ENCODE peak calls at places on chromosomes 4 and X, in ten cellular contexts. P is stimulated activated CD8-positive, alpha-beta memory T cell treated with anti-CD3 and anti-CD28 coated beads, Interleukin-12 subunit alpha, Interleukin-12 subunit beta, amount 100 ng/mL, for 1 hour; A is mesenchymal stem cell; C is activated T-helper 1 cell treated with anti-CD3 and anti-CD28 coated beads, Interleukin-12 subunit alpha, Interleukin-12 subunit beta, Interleukin-2, Interleukin-4 antibody, amounts not matched to agents 30 ng/mL and 10 ng/mL and 1 ng/mL, durations not matched to agents 14 hours and 24 hours and 36 hours; H is activated CD4-positive, CD25-positive, alpha-beta regulatory T cell; M is neural progenitor cell; L is mammary epithelial cell; K is esophagus squamous epithelium; B is HTR-8/SVneo; W is activated naive CD8-positive, alpha-beta T cell treated with anti-CD3 and anti-CD28 coated beads, Interleukin-2, amount 10 ng/mL, durations not matched to agents 7 days and 5 days. J is an unnamed sample.

GRCh38 chrX:37918703-37919102 is 71.3 kb upstream of the DYNLT3 start:
- DNase-seq in A (no peak), B (no peak), W (no peak), M (no peak), P (no peak), K (no peak), L (no peak), C (no peak), H (no peak), J (no peak)

GRCh38 chr4:126264839-126265238 is 950.1 kb downstream of the FAT4 start:
- DNase-seq in H (no peak), M (no peak), A (peak; percentile 33), B (peak; percentile 5), L (peak; percentile 3), P (no peak), K (no peak), W (no peak), C (no peak), J (no peak)

GRCh38 chr4:31175242-31175910 is 455.2 kb downstream of the PCDH7 start:
- DNase-seq in M (no peak), L (peak; percentile 8), B (no peak), A (no peak), H (no peak), C (no peak), W (no peak), K (no peak), P (no peak), J (no peak)

GRCh38 chr4:63085091-63085490 is 1324.2 kb downstream of the TECRL start:
- DNase-seq in H (no peak), W (no peak), M (no peak), A (no peak), B (peak; percentile 0), P (no peak), L (no peak), C (no peak), K (no peak), J (no peak)

GRCh38 chr4:47926667-47927258 is 12.4 kb upstream of the NFXL1 start:
- DNase-seq in W (peak; percentile 48), K (no peak), L (peak; percentile 43), M (peak; percentile 89), P (peak; percentile 12), C (peak; percentile 26), A (peak; percentile 61), B (peak; percentile 56), H (peak; percentile 6), J (peak; percentile 49)

GRCh38 chr4:5888222-5888701 is 4.6 kb downstream of the CRMP1 start:
- DNase-seq in M (peak; percentile 92), W (no peak), P (no peak), A (peak; percentile 17), L (no peak), H (no peak), B (no peak), K (no peak), C (no peak), J (no peak)

GRCh38 chr4:76611164-76611563 is 176.1 kb downstream of the SHROOM3 start:
- DNase-seq in W (no peak), A (no peak), P (no peak), K (no peak), C (no peak), L (no peak), M (no peak), B (no peak), H (no peak), J (no peak)

GRCh38 chr4:5874811-5875465 is 17.9 kb downstream of the CRMP1 start:
- DNase-seq in B (no peak), P (no peak), L (peak; percentile 20), H (no peak), M (peak; percentile 59), K (no peak), W (no peak), C (no peak), A (no peak), J (no peak)

GRCh38 chr4:2570551-2571222 is 34.2 kb downstream of the FAM193A start:
- DNase-seq in P (peak; percentile 19), C (peak; percentile 69), H (peak; percentile 26), B (no peak), W (peak; percentile 66), A (no peak), K (no peak), L (no peak), M (no peak), J (no peak)

GRCh38 chrX:134870419-134870818 is 120.4 kb upstream of the SMIM10 start:
- DNase-seq in L (no peak), K (no peak), H (no peak), W (no peak), C (no peak), P (no peak), A (no peak), M (no peak), B (no peak), J (no peak)

GRCh38 chr4:2092653-2093000 is 33.5 kb downstream of the NAT8L start:
- DNase-seq in K (no peak), B (no peak), W (no peak), L (no peak), C (no peak), M (peak; percentile 49), A (no peak), P (no peak), H (no peak), J (no peak)

GRCh38 chr4:189090174-189090814 is 850.4 kb upstream of the FRG1 start:
- DNase-seq in P (no peak), B (peak; percentile 54), H (no peak), K (no peak), M (peak; percentile 66), A (peak; percentile 61), L (peak; percentile 15), C (no peak), W (no peak), J (peak; percentile 18)

GRCh38 chrX:105101378-105101777 is 119.1 kb downstream of the TEX13A start:
- DNase-seq in P (no peak), K (no peak), M (no peak), H (no peak), B (no peak), W (no peak), L (no peak), A (no peak), C (no peak), J (no peak)

GRCh38 chrX:38679695-38680094 is 118.4 kb downstream of the TSPAN7 start:
- DNase-seq in H (no peak), A (no peak), K (no peak), P (no peak), M (no peak), L (no peak), W (no peak), B (no peak), C (no peak), J (no peak)

GRCh38 chr4:67549123-67549522 is 3.8 kb upstream of the CENPC start:
- DNase-seq in M (no peak), K (no peak), A (no peak), B (peak; percentile 6), W (no peak), H (no peak), L (peak; percentile 35), P (no peak), C (no peak), J (peak; percentile 8)

GRCh38 chrX:43641691-43642090 is 14.4 kb upstream of the MAOA start:
- DNase-seq in P (no peak), C (no peak), K (no peak), A (no peak), W (no peak), L (no peak), B (no peak), H (no peak), M (no peak), J (no peak)

GRCh38 chr4:41236046-41236445 is 20.7 kb upstream of the UCHL1 start:
- DNase-seq in M (no peak), C (no peak), A (no peak), H (no peak), B (no peak), K (no peak), L (no peak), P (no peak), W (no peak), J (no peak)

GRCh38 chr4:25563071-25563564 is 92.5 kb upstream of the SLC34A2 start:
- DNase-seq in P (no peak), H (no peak), W (no peak), L (no peak), C (no peak), B (no peak), K (no peak), A (no peak), M (peak; percentile 40), J (no peak)

GRCh38 chr4:103719320-103720204 is at the start of gene TACR3:
- DNase-seq in A (no peak), W (no peak), M (peak; percentile 71), H (no peak), P (no peak), L (no peak), C (no peak), B (no peak), K (no peak), J (no peak)

GRCh38 chr4:143163618-143164017 is 21.1 kb upstream of the USP38 start:
- DNase-seq in B (no peak), P (no peak), K (no peak), L (no peak), H (no peak), W (no peak), M (no peak), C (no peak), A (no peak), J (no peak)

GRCh38 chr4:98997176-98997575 is 1.7 kb downstream of the METAP1 start:
- DNase-seq in B (no peak), W (no peak), A (no peak), L (peak; percentile 18), K (no peak), C (no peak), P (no peak), M (no peak), H (no peak), J (no peak)

GRCh38 chr4:24471623-24472510 is 112.5 kb downstream of the DHX15 start:
- DNase-seq in A (peak; percentile 20), C (no peak), B (no peak), H (no peak), W (peak; percentile 41), P (no peak), K (no peak), L (no peak), M (peak; percentile 61), J (no peak)

GRCh38 chrX:134949271-134949670 is 41.5 kb upstream of the SMIM10 start:
- DNase-seq in K (no peak), P (no peak), W (no peak), C (no peak), H (no peak), L (no peak), M (no peak), A (peak; percentile 61), B (no peak), J (no peak)

GRCh38 chrX:68693481-68694410 is 46.3 kb downstream of the STARD8 start:
- DNase-seq in L (peak; percentile 4), M (peak; percentile 90), C (no peak), P (no peak), K (no peak), W (peak; percentile 35), H (no peak), B (peak; percentile 63), A (peak; percentile 60), J (peak; percentile 11)

GRCh38 chr4:172654482-172654881 is 514.1 kb upstream of the GALNT7 start:
- DNase-seq in K (no peak), H (no peak), L (no peak), A (no peak), P (no peak), C (no peak), M (no peak), W (no peak), B (no peak), J (no peak)

GRCh38 chrX:104315555-104315954 is 60.8 kb upstream of the ESX1 start:
- DNase-seq in H (no peak), C (no peak), P (no peak), W (no peak), K (no peak), L (peak; percentile 59), M (no peak), B (no peak), A (peak; percentile 26), J (no peak)

GRCh38 chr4:6548201-6548881 is 26.6 kb upstream of the MAN2B2 start:
- DNase-seq in W (no peak), C (no peak), A (peak; percentile 20), P (no peak), L (peak; percentile 37), M (peak; percentile 81), B (peak; percentile 44), K (no peak), H (no peak), J (peak; percentile 19)

GRCh38 chrX:150347471-150347870 is 15.6 kb upstream of the MAMLD1 start:
- DNase-seq in K (no peak), P (no peak), H (no peak), B (no peak), A (no peak), C (no peak), L (no peak), M (no peak), W (no peak), J (no peak)